ENCODE peak calls at places on chromosome 4, in eight cellular contexts. P, U, O, X, Q, L, B and G are unnamed samples.
A peak's percentile ranks its signal among the peaks of the same experiment; 100 is the strongest.

GRCh38 chr4:44629280-44629866 is 22.1 kb downstream of the YIPF7 start:
- DNase-seq in P (no peak), U (peak; percentile 28), O (peak; percentile 49), X (no peak), Q (no peak), L (peak; percentile 74), B (no peak), G (peak; percentile 81)

GRCh38 chr4:37765741-37766140 is 60.7 kb upstream of the PGM2 start:
- DNase-seq in P (no peak), U (peak; percentile 11), O (no peak), X (no peak), Q (no peak), L (no peak), B (no peak), G (no peak)

GRCh38 chr4:48329976-48330375 is 11.4 kb upstream of the SLAIN2 start:
- DNase-seq in P (no peak), U (no peak), O (peak; percentile 68), X (no peak), Q (no peak), L (no peak), B (no peak), G (peak; percentile 80)

GRCh38 chr4:109979932-109980717 is 67.4 kb downstream of the EGF start:
- DNase-seq in P (no peak), U (no peak), O (peak; percentile 82), X (no peak), Q (no peak), L (no peak), B (no peak), G (peak; percentile 76)

GRCh38 chr4:40584517-40585141 is 45.0 kb downstream of the RBM47 start:
- DNase-seq in P (no peak), U (no peak), O (no peak), X (no peak), Q (no peak), L (no peak), B (no peak), G (no peak)

GRCh38 chr4:101199507-101200285 is 147.6 kb downstream of the PPP3CA start:
- DNase-seq in P (no peak), U (no peak), O (peak; percentile 20), X (no peak), Q (no peak), L (no peak), B (no peak), G (peak; percentile 15)

GRCh38 chr4:74005528-74005927 is 7.1 kb upstream of the CXCL5 start:
- DNase-seq in P (no peak), U (no peak), O (peak; percentile 97), X (no peak), Q (no peak), L (no peak), B (no peak), G (peak; percentile 80)

GRCh38 chr4:15928883-15929282 is 9.7 kb downstream of the FGFBP1 start:
- DNase-seq in P (no peak), U (no peak), O (no peak), X (no peak), Q (no peak), L (no peak), B (no peak), G (no peak)

GRCh38 chr4:138673053-138673452 is 342.5 kb upstream of the NOCT start:
- DNase-seq in P (no peak), U (no peak), O (no peak), X (no peak), Q (no peak), L (no peak), B (no peak), G (no peak)

GRCh38 chr4:4860381-4860802 is 927 bp downstream of the MSX1 start:
- DNase-seq in P (no peak), U (no peak), O (no peak), X (no peak), Q (no peak), L (no peak), B (no peak), G (no peak)
- H3K27me3 ChIP-seq in P (peaks cover 90% of the 10 kb centered on the region), U (no peaks in the 10 kb centered on the region), O (peaks cover 58% of the 10 kb centered on the region), X (no peaks in the 10 kb centered on the region), Q (no peaks in the 10 kb centered on the region), L (peaks cover 96% of the 10 kb centered on the region), B (peaks cover 100% of the 10 kb centered on the region), G (peaks cover 13% of the 10 kb centered on the region)

GRCh38 chr4:2552806-2553205 is 16.4 kb downstream of the FAM193A start:
- DNase-seq in P (peak; percentile 17), U (no peak), O (no peak), X (peak; percentile 31), Q (peak; percentile 13), L (no peak), B (no peak), G (no peak)
- H3K27me3 ChIP-seq in P (no peaks in the 10 kb centered on the region), U (no peaks in the 10 kb centered on the region), O (no peaks in the 10 kb centered on the region), X (no peaks in the 10 kb centered on the region), Q (no peaks in the 10 kb centered on the region), L (no peaks in the 10 kb centered on the region), B (no peaks in the 10 kb centered on the region), G (no peaks in the 10 kb centered on the region)

GRCh38 chr4:823093-823760 is 2.7 kb downstream of the CPLX1 start:
- DNase-seq in P (no peak), U (no peak), O (no peak), X (no peak), Q (no peak), L (no peak), B (no peak), G (no peak)

GRCh38 chr4:825969-826330 is at the start of gene CPLX1:
- DNase-seq in P (peak; percentile 44), U (no peak), O (no peak), X (no peak), Q (no peak), L (peak; percentile 78), B (peak; percentile 39), G (peak; percentile 6)

GRCh38 chr4:825063-825968 is 613 bp downstream of the CPLX1 start:
- DNase-seq in P (peak; percentile 13), U (no peak), O (no peak), X (peak; percentile 78), Q (peak; percentile 65), L (peak; percentile 68), B (no peak), G (no peak)

GRCh38 chr4:823761-824460 is 2.0 kb downstream of the CPLX1 start:
- DNase-seq in P (no peak), U (no peak), O (no peak), X (peak; percentile 69), Q (no peak), L (peak; percentile 38), B (no peak), G (no peak)

GRCh38 chr4:824461-825062 is 1.4 kb downstream of the CPLX1 start:
- DNase-seq in P (no peak), U (no peak), O (no peak), X (peak; percentile 73), Q (no peak), L (peak; percentile 43), B (no peak), G (no peak)
- H3K27me3 ChIP-seq in P (peaks cover 76% of the 10 kb centered on the region), U (no peaks in the 10 kb centered on the region), O (peaks cover 34% of the 10 kb centered on the region), X (no peaks in the 10 kb centered on the region), Q (peaks cover 12% of the 10 kb centered on the region), L (peaks cover 61% of the 10 kb centered on the region), B (peaks cover 97% of the 10 kb centered on the region), G (peaks cover 10% of the 10 kb centered on the region)

DNA sequence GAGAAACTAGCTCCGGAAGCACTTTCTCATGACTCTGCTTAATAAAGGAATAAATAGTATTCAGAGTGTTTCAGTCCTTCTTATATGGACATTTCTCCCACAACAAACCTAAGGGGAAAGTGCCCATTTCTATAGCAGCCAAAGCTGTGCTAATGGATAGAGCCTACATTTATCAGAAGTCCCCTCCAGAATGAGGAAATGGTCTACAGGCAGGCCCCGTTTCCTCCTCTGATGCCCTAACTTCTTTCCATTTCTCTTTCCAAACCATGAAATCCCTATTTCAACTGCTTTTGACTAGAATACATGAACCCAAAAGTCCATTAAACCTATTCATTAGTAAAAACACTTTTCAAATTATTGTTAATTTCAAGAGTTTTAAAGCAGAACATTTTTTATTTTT is 4.5 kb downstream of the ACSL1 start:
- DNase-seq in P (no peak), U (no peak), O (no peak), X (no peak), Q (no peak), L (no peak), B (no peak), G (no peak)
- H3K27me3 ChIP-seq in P (no peaks in the 10 kb centered on the region), U (no peaks in the 10 kb centered on the region), O (no peaks in the 10 kb centered on the region), X (no peaks in the 10 kb centered on the region), Q (no peaks in the 10 kb centered on the region), L (peaks cover 30% of the 10 kb centered on the region), B (no peaks in the 10 kb centered on the region), G (no peaks in the 10 kb centered on the region)

GRCh38 chr4:3303445-3303824 is 10.6 kb downstream of the RGS12 start:
- DNase-seq in P (no peak), U (no peak), O (no peak), X (peak; percentile 15), Q (no peak), L (no peak), B (peak; percentile 20), G (no peak)
- H3K27me3 ChIP-seq in P (no peaks in the 10 kb centered on the region), U (no peaks in the 10 kb centered on the region), O (no peaks in the 10 kb centered on the region), X (no peaks in the 10 kb centered on the region), Q (no peaks in the 10 kb centered on the region), L (no peaks in the 10 kb centered on the region), B (no peaks in the 10 kb centered on the region), G (no peaks in the 10 kb centered on the region)

GRCh38 chr4:13541720-13542576 is 2.4 kb downstream of the NKX3-2 start:
- DNase-seq in P (no peak), U (no peak), O (no peak), X (no peak), Q (no peak), L (peak; percentile 88), B (no peak), G (no peak)
- H3K27me3 ChIP-seq in P (peaks cover 100% of the 10 kb centered on the region), U (peaks cover 7% of the 10 kb centered on the region), O (peaks cover 47% of the 10 kb centered on the region), X (no peaks in the 10 kb centered on the region), Q (peaks cover 19% of the 10 kb centered on the region), L (peaks cover 98% of the 10 kb centered on the region), B (peaks cover 100% of the 10 kb centered on the region), G (peaks cover 45% of the 10 kb centered on the region)

DNA sequence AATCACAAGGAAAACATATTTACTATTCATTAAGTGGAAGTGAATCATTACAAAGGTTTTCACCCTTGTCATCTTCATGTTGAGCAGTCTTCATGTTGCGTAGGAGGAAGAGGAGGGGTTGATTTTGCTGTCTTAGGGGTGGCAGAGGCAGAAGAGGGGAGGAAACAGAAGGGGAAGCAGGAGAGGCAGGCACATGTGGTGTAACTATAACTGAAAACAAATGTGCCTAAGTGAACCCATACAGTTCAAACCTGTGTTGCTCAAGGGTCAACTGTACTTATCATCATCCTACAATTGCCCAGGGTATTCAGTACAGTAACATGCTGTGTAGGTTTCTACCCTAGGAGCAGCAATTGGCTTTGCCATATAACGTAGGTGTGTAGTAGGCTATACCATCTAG is 47.2 kb downstream of the SYNPO2 start:
- DNase-seq in P (no peak), U (no peak), O (no peak), X (no peak), Q (no peak), L (no peak), B (no peak), G (no peak)
- H3K27me3 ChIP-seq in P (no peaks in the 10 kb centered on the region), U (no peaks in the 10 kb centered on the region), O (no peaks in the 10 kb centered on the region), X (no peaks in the 10 kb centered on the region), Q (no peaks in the 10 kb centered on the region), L (no peaks in the 10 kb centered on the region), B (no peaks in the 10 kb centered on the region), G (no peaks in the 10 kb centered on the region)